ENCODE peak calls at places on chromosomes 7 and 10, in eight cellular contexts. G, Q, Z, W, M, J, L and R are unnamed samples.
A peak's percentile ranks its signal among the peaks of the same experiment; 100 is the strongest.

GRCh38 chr10:10092581-10092980 is 925.1 kb upstream of the CELF2 start:
- DNase-seq in Z (no peak), Q (peak; percentile 56), W (peak; percentile 36), L (peak; percentile 75), J (peak; percentile 69), M (peak; percentile 21), G (peak; percentile 86), R (peak; percentile 26)

GRCh38 chr7:155377837-155378579 is 79.9 kb upstream of the EN2 start:
- DNase-seq in Z (no peak), Q (peak; percentile 76), G (no peak), L (peak; percentile 22), M (peak; percentile 10), W (peak; percentile 36), J (peak; percentile 44), R (no peak)

GRCh38 chr7:44050121-44050914 is 5.8 kb downstream of the DBNL start:
- DNase-seq in Q (peak; percentile 60), Z (no peak), M (no peak), J (no peak), G (no peak), L (no peak), W (no peak), R (no peak)

GRCh38 chr7:115728518-115728917 is 302.0 kb downstream of the TFEC start:
- DNase-seq in L (no peak), W (no peak), G (no peak), Q (no peak), Z (no peak), M (no peak), J (no peak), R (no peak)

GRCh38 chr7:43588477-43589132 is 5.7 kb downstream of the STK17A start:
- DNase-seq in L (no peak), M (no peak), W (no peak), Z (no peak), Q (no peak), G (no peak), J (no peak), R (no peak)

GRCh38 chr10:42767906-42768305 is 14.7 kb upstream of the BMS1 start:
- DNase-seq in G (no peak), Z (no peak), M (no peak), L (no peak), Q (no peak), J (no peak), W (no peak), R (no peak)

GRCh38 chr10:117131390-117132327 is 6.4 kb downstream of the VAX1 start:
- DNase-seq in W (no peak), G (no peak), M (no peak), Q (no peak), L (no peak), J (no peak), Z (no peak), R (no peak)

GRCh38 chr10:29535012-29535777 is 99.6 kb downstream of the SVIL start:
- DNase-seq in L (peak; percentile 92), G (peak; percentile 79), J (peak; percentile 83), Z (peak; percentile 35), W (peak; percentile 66), Q (no peak), M (peak; percentile 88), R (peak; percentile 51)

GRCh38 chr7:51647931-51648351 is 331.3 kb upstream of the COBL start:
- DNase-seq in L (no peak), Q (no peak), Z (no peak), M (no peak), J (peak; percentile 21), W (peak; percentile 30), G (no peak), R (no peak)

GRCh38 chr7:33698006-33698405 is 207.3 kb upstream of the BMPER start:
- DNase-seq in W (no peak), G (no peak), Q (no peak), Z (no peak), L (no peak), J (no peak), M (no peak), R (no peak)

GRCh38 chr10:101760510-101760909 is 15.4 kb downstream of the FGF8 start:
- DNase-seq in J (no peak), W (no peak), Q (peak; percentile 7), L (no peak), Z (no peak), G (no peak), M (no peak), R (no peak)

GRCh38 chr10:63765126-63765525 is 243.9 kb downstream of the REEP3 start:
- DNase-seq in M (peak; percentile 4), J (no peak), W (no peak), L (peak; percentile 41), Q (no peak), G (no peak), Z (no peak), R (no peak)

GRCh38 chr7:153510674-153511073 is 541.5 kb upstream of the DPP6 start:
- DNase-seq in W (no peak), M (no peak), Q (no peak), G (no peak), J (no peak), Z (no peak), L (no peak), R (no peak)
- H3K9me3 ChIP-seq in W (peaks cover 1% of the 10 kb centered on the region), M (peaks cover 17% of the 10 kb centered on the region), Q (peaks cover 20% of the 10 kb centered on the region), G (no peaks in the 10 kb centered on the region), J (no peaks in the 10 kb centered on the region), Z (no peaks in the 10 kb centered on the region), L (peaks cover 40% of the 10 kb centered on the region), R (peaks cover 29% of the 10 kb centered on the region)

GRCh38 chr10:123585477-123586445 is 80.4 kb upstream of the GPR26 start:
- DNase-seq in Q (no peak), Z (no peak), W (no peak), M (no peak), J (no peak), L (no peak), G (no peak), R (no peak)

GRCh38 chr10:123584419-123584775 is 81.8 kb upstream of the GPR26 start:
- DNase-seq in G (no peak), M (no peak), Z (no peak), L (no peak), J (no peak), W (no peak), Q (no peak), R (no peak)

GRCh38 chr10:123587110-123587509 is 79.0 kb upstream of the GPR26 start:
- DNase-seq in W (no peak), M (no peak), G (no peak), L (no peak), Q (no peak), J (no peak), Z (no peak), R (no peak)

GRCh38 chr10:123583639-123584418 is 82.3 kb upstream of the GPR26 start:
- DNase-seq in G (peak; percentile 48), W (peak; percentile 87), L (peak; percentile 24), J (peak; percentile 85), M (peak; percentile 21), Q (peak; percentile 85), Z (peak; percentile 77), R (peak; percentile 66)

DNA sequence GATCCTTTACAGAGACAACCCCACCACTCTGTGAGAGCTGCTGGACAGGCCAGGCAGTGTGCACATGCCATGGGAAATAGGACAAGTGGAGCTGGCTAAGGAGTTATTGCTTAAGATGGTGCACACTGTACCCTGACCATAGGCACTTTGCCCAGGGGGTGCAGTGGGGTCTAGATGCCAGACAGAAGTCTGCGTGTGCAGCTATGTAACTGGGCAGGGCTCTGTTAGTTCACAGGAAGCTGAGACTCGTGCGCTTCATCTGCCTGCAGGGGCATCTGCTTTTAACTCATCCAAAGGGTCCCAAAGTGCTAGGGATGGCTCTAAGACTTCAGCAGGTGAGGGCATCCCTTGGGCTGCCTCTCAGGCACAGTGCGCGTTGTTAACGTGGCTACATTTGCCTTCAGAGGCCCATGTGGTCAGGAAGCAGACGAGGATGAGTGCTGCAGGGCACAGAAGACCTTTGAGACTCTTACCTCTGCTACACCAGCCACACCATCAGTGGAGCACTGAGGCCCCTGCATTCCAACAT is 77.7 kb upstream of the GPR26 start:
- DNase-seq in Q (no peak), Z (no peak), G (no peak), W (no peak), L (no peak), M (no peak), J (no peak), R (no peak)
- H3K4me1 ChIP-seq in Q (peaks cover 9% of the 10 kb centered on the region), Z (peaks cover 4% of the 10 kb centered on the region), G (no peaks in the 10 kb centered on the region), W (no peaks in the 10 kb centered on the region), L (no peaks in the 10 kb centered on the region), M (no peaks in the 10 kb centered on the region), J (no peaks in the 10 kb centered on the region), R (no peaks in the 10 kb centered on the region)

GRCh38 chr7:257647-257992 is 32.4 kb upstream of the FOXL3 start:
- DNase-seq in J (no peak), Q (no peak), G (no peak), Z (no peak), M (no peak), L (no peak), W (no peak), R (no peak)
- H3K9me3 ChIP-seq in J (no peaks in the 10 kb centered on the region), Q (peaks cover 4% of the 10 kb centered on the region), G (peaks cover 4% of the 10 kb centered on the region), Z (peaks cover 95% of the 10 kb centered on the region), M (peaks cover 24% of the 10 kb centered on the region), L (peaks cover 18% of the 10 kb centered on the region), W (no peaks in the 10 kb centered on the region), R (no peaks in the 10 kb centered on the region)

DNA sequence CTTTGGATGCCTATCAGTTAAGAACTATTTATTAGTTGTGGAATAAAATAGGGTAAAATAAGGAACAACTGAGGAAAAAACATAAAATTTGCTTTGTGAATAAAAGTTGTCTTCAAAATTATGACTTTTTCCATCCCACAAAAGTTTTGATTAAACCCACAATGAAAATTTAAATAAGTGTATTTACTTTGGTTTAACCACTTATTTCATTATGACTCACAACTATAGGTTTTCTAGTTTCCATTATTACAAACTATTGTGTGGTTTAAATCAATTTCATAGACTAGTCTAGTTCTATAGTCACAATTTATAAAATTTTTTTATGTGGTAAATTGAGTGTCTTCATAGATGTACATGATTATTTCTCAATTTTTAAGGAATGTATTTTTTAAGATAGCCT is 116.6 kb downstream of the EGFR start:
- DNase-seq in Z (no peak), J (no peak), W (no peak), L (no peak), Q (no peak), G (no peak), M (no peak), R (no peak)
- H3K4me1 ChIP-seq in Z (peaks cover 15% of the 10 kb centered on the region), J (no peaks in the 10 kb centered on the region), W (peaks cover 26% of the 10 kb centered on the region), L (peaks cover 26% of the 10 kb centered on the region), Q (peaks cover 11% of the 10 kb centered on the region), G (peaks cover 42% of the 10 kb centered on the region), M (peaks cover 32% of the 10 kb centered on the region), R (peaks cover 55% of the 10 kb centered on the region)

GRCh38 chr7:157904866-157905215 is 568.0 kb downstream of the DNAJB6 start:
- DNase-seq in Q (no peak), Z (no peak), L (no peak), M (no peak), J (no peak), W (no peak), G (no peak), R (no peak)

GRCh38 chr7:157905740-157906461 is 569.1 kb downstream of the DNAJB6 start:
- DNase-seq in W (peak; percentile 49), Z (peak; percentile 81), Q (no peak), G (no peak), L (no peak), J (no peak), M (no peak), R (peak; percentile 52)

GRCh38 chr7:157907998-157908782 is 571.4 kb downstream of the DNAJB6 start:
- DNase-seq in M (no peak), Z (no peak), W (no peak), J (no peak), G (no peak), L (no peak), Q (no peak), R (no peak)

GRCh38 chr7:157906583-157906982 is 569.8 kb downstream of the DNAJB6 start:
- DNase-seq in W (no peak), Q (no peak), J (no peak), Z (no peak), G (no peak), M (no peak), L (no peak), R (no peak)

GRCh38 chr7:157907091-157907490 is 570.3 kb downstream of the DNAJB6 start:
- DNase-seq in G (no peak), Q (no peak), M (no peak), L (no peak), Z (no peak), J (no peak), W (no peak), R (no peak)
- H3K9me3 ChIP-seq in G (no peaks in the 10 kb centered on the region), Q (no peaks in the 10 kb centered on the region), M (peaks cover 54% of the 10 kb centered on the region), L (peaks cover 12% of the 10 kb centered on the region), Z (no peaks in the 10 kb centered on the region), J (peaks cover 2% of the 10 kb centered on the region), W (no peaks in the 10 kb centered on the region), R (peaks cover 8% of the 10 kb centered on the region)